ENCODE peak calls at places on chromosomes 4 and X, in nine cellular contexts. I, B, V, O, S, A, F, W and U are unnamed samples.

GRCh38 chrX:100682939-100683338 is 38.9 kb downstream of the SRPX2 start:
- DNase-seq in I (no peak), B (no peak), V (no peak), O (no peak), S (no peak), A (no peak), F (no peak), W (peak), U (no peak)

GRCh38 chr4:183840311-183840710 is 64.8 kb upstream of the STOX2 start:
- DNase-seq in I (peak), B (peak), V (peak), O (peak), S (peak), A (peak), F (peak), W (peak), U (peak)

GRCh38 chrX:112380541-112381278 is 298.1 kb upstream of the TRPC5 start:
- DNase-seq in I (no peak), B (no peak), V (no peak), O (no peak), S (no peak), A (no peak), F (no peak), W (no peak), U (no peak)

GRCh38 chr4:7434766-7435150 is at the start of gene PSAPL1:
- DNase-seq in I (peak), B (peak), V (no peak), O (peak), S (peak), A (no peak), F (no peak), W (peak), U (peak)

GRCh38 chr4:186037692-186038658 is 31.0 kb upstream of the TLR3 start:
- DNase-seq in I (peak), B (peak), V (no peak), O (peak), S (peak), A (peak), F (peak), W (peak), U (peak)

GRCh38 chrX:95156566-95156965 is 1482.6 kb downstream of the FAM133A start:
- DNase-seq in I (no peak), B (no peak), V (no peak), O (no peak), S (no peak), A (no peak), F (no peak), W (no peak), U (no peak)

GRCh38 chr4:186451982-186452381 is 103.4 kb downstream of the MTNR1A start:
- DNase-seq in I (no peak), B (no peak), V (no peak), O (no peak), S (no peak), A (no peak), F (no peak), W (no peak), U (no peak)

GRCh38 chr4:82123934-82124333 is 249.9 kb downstream of the HNRNPD start:
- DNase-seq in I (no peak), B (no peak), V (no peak), O (no peak), S (no peak), A (no peak), F (no peak), W (no peak), U (no peak)

GRCh38 chrX:135522878-135523693 is 2.6 kb downstream of the INTS6L start:
- DNase-seq in I (peak), B (no peak), V (no peak), O (no peak), S (no peak), A (no peak), F (no peak), W (no peak), U (no peak)

GRCh38 chrX:40778861-40779575 is 43.7 kb upstream of the MED14 start:
- DNase-seq in I (peak), B (no peak), V (no peak), O (no peak), S (no peak), A (no peak), F (no peak), W (no peak), U (no peak)

GRCh38 chr4:55866290-55866907 is 13.0 kb downstream of the EXOC1 start:
- DNase-seq in I (peak), B (no peak), V (no peak), O (peak), S (no peak), A (no peak), F (no peak), W (peak), U (no peak)

GRCh38 chrX:7372843-7373525 is 225.0 kb upstream of the PUDP start:
- DNase-seq in I (peak), B (no peak), V (no peak), O (peak), S (no peak), A (no peak), F (no peak), W (peak), U (no peak)

GRCh38 chr4:94621491-94622080 is 136.2 kb upstream of the BMPR1B start:
- DNase-seq in I (peak), B (peak), V (no peak), O (peak), S (peak), A (peak), F (peak), W (peak), U (peak)

GRCh38 chrX:2147928-2148327 is 352.8 kb downstream of the DHRSX start:
- DNase-seq in I (no peak), B (no peak), V (no peak), O (no peak), S (no peak), A (no peak), F (no peak), W (no peak), U (no peak)

GRCh38 chrX:111854778-111855490 is 21.0 kb upstream of the TRPC5OS start:
- DNase-seq in I (no peak), B (no peak), V (no peak), O (peak), S (no peak), A (no peak), F (no peak), W (no peak), U (peak)

GRCh38 chrX:136658151-136658550 is 10.2 kb downstream of the CD40LG start:
- DNase-seq in I (no peak), B (no peak), V (no peak), O (no peak), S (no peak), A (no peak), F (no peak), W (no peak), U (no peak)

GRCh38 chrX:127112726-127113125 is 293.2 kb downstream of the PRR32 start:
- DNase-seq in I (no peak), B (no peak), V (no peak), O (no peak), S (no peak), A (no peak), F (no peak), W (no peak), U (no peak)

GRCh38 chr4:175330236-175330635 is 412.1 kb downstream of the ADAM29 start:
- DNase-seq in I (peak), B (peak), V (no peak), O (no peak), S (no peak), A (no peak), F (no peak), W (peak), U (no peak)

GRCh38 chr4:54277691-54278090 is 48.6 kb downstream of the PDGFRA start:
- DNase-seq in I (peak), B (no peak), V (no peak), O (no peak), S (no peak), A (no peak), F (no peak), W (peak), U (no peak)

GRCh38 chrX:66498672-66499296 is 140.1 kb downstream of the EDA2R start:
- DNase-seq in I (no peak), B (no peak), V (no peak), O (no peak), S (no peak), A (no peak), F (no peak), W (no peak), U (no peak)

GRCh38 chr4:8547912-8548730 is 32.1 kb upstream of the GPR78 start:
- DNase-seq in I (no peak), B (no peak), V (no peak), O (no peak), S (no peak), A (no peak), F (no peak), W (no peak), U (no peak)

GRCh38 chr4:43277003-43277402 is 384.5 kb downstream of the GRXCR1 start:
- DNase-seq in I (peak), B (no peak), V (no peak), O (no peak), S (no peak), A (no peak), F (no peak), W (peak), U (no peak)

GRCh38 chr4:127203561-127204260 is 429.0 kb upstream of the INTU start:
- DNase-seq in I (peak), B (no peak), V (no peak), O (no peak), S (no peak), A (no peak), F (no peak), W (peak), U (no peak)

GRCh38 chrX:153639177-153640044 is 7.6 kb upstream of the DUSP9 start:
- DNase-seq in I (no peak), B (no peak), V (no peak), O (no peak), S (no peak), A (no peak), F (no peak), W (no peak), U (no peak)

GRCh38 chrX:19225906-19226305 is 103.6 kb upstream of the ADGRG2 start:
- DNase-seq in I (peak), B (peak), V (no peak), O (peak), S (no peak), A (no peak), F (no peak), W (peak), U (no peak)

GRCh38 chrX:38628587-38628986 is 67.2 kb downstream of the TSPAN7 start:
- DNase-seq in I (no peak), B (no peak), V (no peak), O (no peak), S (no peak), A (no peak), F (no peak), W (no peak), U (no peak)

GRCh38 chrX:38632516-38632915 is 71.2 kb downstream of the TSPAN7 start:
- DNase-seq in I (no peak), B (no peak), V (no peak), O (no peak), S (no peak), A (no peak), F (no peak), W (no peak), U (no peak)

DNA sequence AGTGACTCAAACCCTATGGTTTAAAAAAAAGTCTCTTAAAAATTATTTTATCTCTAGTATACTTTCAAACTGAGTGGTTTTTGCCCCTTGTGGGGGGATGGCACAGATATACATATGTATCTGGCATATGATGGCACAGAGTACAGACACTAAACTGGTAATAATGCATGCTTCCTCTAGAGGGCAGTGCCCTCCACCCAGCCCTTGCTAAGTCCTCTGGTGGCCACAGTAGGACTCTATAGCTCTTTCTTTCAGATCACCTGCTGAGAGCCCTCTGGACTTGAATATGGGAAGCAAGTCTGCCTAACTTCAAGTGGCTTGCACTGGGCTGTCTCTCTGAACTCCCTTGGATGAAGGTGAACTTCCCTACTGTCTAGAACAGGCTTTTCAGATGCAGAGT is 66.3 kb downstream of the TSPAN7 start:
- DNase-seq in I (peak), B (no peak), V (no peak), O (peak), S (no peak), A (no peak), F (no peak), W (peak), U (peak)
- TF ChIP-seq CTCF in I (no peak), B (no peak), V (no peak), O (peak), S (peak), A (no peak), F (peak), W (peak), U (peak)

GRCh38 chr4:151236036-151236435 is 40.9 kb upstream of the PRSS48 start:
- DNase-seq in I (no peak), B (no peak), V (no peak), O (no peak), S (no peak), A (no peak), F (no peak), W (no peak), U (no peak)

GRCh38 chr4:151233600-151233999 is 43.4 kb upstream of the PRSS48 start:
- DNase-seq in I (no peak), B (no peak), V (no peak), O (no peak), S (no peak), A (no peak), F (no peak), W (no peak), U (no peak)

GRCh38 chr4:151239608-151240007 is 37.4 kb upstream of the PRSS48 start:
- DNase-seq in I (no peak), B (no peak), V (no peak), O (no peak), S (no peak), A (no peak), F (no peak), W (no peak), U (no peak)

GRCh38 chr4:151242305-151242704 is 34.7 kb upstream of the PRSS48 start:
- DNase-seq in I (no peak), B (no peak), V (no peak), O (no peak), S (no peak), A (no peak), F (no peak), W (no peak), U (no peak)

DNA sequence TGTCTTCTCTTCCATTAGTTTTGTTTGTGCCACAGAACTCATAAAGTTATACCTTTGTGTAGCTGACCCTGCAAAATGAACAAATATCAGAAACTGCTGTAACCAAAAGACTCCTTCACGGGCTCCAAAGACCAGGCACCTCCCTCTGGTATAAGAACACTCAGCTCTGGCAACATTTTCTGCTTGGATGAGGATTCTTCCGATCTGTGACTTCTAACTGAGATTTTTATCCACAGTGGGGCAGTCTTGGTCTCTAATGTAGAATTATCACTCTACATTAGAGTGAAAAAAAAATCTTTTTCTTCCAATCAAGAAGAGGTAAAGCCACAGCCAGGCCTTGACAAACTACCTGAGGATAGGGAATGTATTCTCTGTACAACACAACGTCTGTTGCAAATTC is 38.5 kb upstream of the PRSS48 start:
- DNase-seq in I (peak), B (no peak), V (no peak), O (peak), S (no peak), A (peak), F (no peak), W (peak), U (no peak)
- TF ChIP-seq CTCF in I (peak), B (no peak), V (no peak), O (peak), S (no peak), A (peak), F (no peak), W (peak), U (no peak)

DNA sequence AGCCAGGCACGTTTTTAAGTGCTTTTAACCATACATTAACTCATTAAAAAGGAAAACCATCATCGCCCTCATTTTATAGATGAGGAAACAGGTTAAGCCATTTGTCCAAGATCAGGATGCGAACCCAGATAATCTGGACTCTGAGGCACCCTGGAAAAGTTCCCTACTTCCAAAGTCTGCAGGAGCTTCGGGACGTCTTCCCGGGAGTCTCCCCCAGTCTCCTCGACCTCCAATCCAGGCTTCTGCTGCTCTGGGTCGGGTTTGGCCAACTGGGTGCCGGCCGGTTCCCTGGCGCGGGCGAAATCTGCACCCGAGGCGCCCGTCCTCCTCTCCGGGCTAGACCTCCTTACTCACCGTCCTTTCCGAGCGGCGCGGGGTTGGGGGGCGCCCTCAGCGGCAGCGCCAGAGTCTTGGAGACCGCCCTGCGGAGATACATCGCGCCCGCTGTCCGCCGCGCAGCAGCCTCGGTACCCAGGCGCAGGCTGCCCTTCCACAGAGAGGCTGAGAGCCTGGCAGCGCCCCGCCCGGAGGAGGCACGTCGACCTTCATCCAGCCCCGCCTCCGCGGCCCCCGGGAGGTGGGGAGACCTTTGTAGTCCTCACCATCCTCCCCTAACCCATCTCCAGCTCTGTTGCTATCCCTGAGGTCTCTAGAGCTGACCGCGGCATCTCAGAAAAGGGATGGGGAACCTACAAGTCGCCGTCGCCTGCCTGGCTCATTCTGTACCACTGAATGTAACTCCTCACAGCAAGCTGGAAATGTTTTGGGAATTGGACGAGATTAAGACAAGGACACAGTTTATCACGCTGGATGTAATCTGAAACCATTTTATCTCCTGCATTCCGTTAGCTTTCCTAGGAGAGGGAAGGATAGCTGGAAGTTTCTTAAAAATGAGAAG is at the start of gene MGARP:
- DNase-seq in I (peak), B (peak), V (peak), O (peak), S (peak), A (no peak), F (peak), W (peak), U (peak)
- TF ChIP-seq CTCF in I (no peak), B (no peak), V (no peak), O (no peak), S (no peak), A (no peak), F (no peak), W (no peak), U (no peak)

GRCh38 chr4:20176881-20177280 is 74.8 kb upstream of the SLIT2 start:
- DNase-seq in I (peak), B (no peak), V (no peak), O (no peak), S (no peak), A (no peak), F (no peak), W (peak), U (no peak)

GRCh38 chr4:20172070-20172760 is 79.5 kb upstream of the SLIT2 start:
- DNase-seq in I (peak), B (no peak), V (no peak), O (no peak), S (no peak), A (no peak), F (no peak), W (no peak), U (no peak)
- TF ChIP-seq CTCF in I (no peak), B (no peak), V (no peak), O (no peak), S (no peak), A (no peak), F (no peak), W (no peak), U (no peak)

GRCh38 chr4:113962719-113963274 is 16.6 kb downstream of the ARSJ start:
- DNase-seq in I (no peak), B (no peak), V (no peak), O (no peak), S (no peak), A (no peak), F (no peak), W (no peak), U (no peak)

GRCh38 chr4:113968473-113968872 is 11.0 kb downstream of the ARSJ start:
- DNase-seq in I (peak), B (no peak), V (no peak), O (no peak), S (no peak), A (no peak), F (no peak), W (no peak), U (no peak)

GRCh38 chr4:113971706-113972360 is 7.6 kb downstream of the ARSJ start:
- DNase-seq in I (peak), B (no peak), V (no peak), O (peak), S (no peak), A (no peak), F (no peak), W (peak), U (peak)

GRCh38 chr4:113969935-113970334 is 9.5 kb downstream of the ARSJ start:
- DNase-seq in I (peak), B (no peak), V (no peak), O (no peak), S (no peak), A (no peak), F (no peak), W (no peak), U (no peak)

GRCh38 chr4:113967687-113968086 is 11.8 kb downstream of the ARSJ start:
- DNase-seq in I (no peak), B (no peak), V (no peak), O (no peak), S (no peak), A (no peak), F (no peak), W (no peak), U (no peak)
- TF ChIP-seq CTCF in I (no peak), B (no peak), V (no peak), O (no peak), S (no peak), A (no peak), F (no peak), W (no peak), U (no peak)

DNA sequence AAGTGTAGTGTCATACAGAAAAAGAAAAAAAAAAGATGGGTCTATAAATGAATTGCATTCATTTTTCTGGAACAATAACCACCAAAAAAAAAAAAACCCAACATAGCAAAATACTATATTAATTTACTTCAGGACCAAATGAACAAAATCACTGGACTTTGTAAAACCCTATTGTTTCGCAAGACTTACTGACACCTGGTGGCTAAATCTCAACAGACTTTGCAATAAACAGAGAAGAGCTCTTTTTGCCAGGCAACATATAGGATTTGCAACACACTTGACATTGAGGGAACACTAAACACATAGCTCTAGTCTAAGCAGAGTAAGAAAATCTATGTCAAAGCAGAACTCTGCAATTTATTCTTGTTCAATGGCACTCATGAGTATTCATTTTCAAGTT is 990.2 kb downstream of the STPG2 start:
- DNase-seq in I (peak), B (no peak), V (no peak), O (peak), S (peak), A (no peak), F (no peak), W (peak), U (no peak)
- TF ChIP-seq CTCF in I (no peak), B (no peak), V (no peak), O (no peak), S (peak), A (no peak), F (peak), W (peak), U (peak)